ENCODE peak calls at places on chromosomes 4 and X, in ten cellular contexts. L is mammary epithelial cell, Q is neural progenitor cell, H is K562, O is stomach, T is SK-N-SH, Y is HCT116, N is left lung, M is heart right ventricle, J is ascending aorta. V is an unnamed sample.
A peak's percentile ranks its signal among the peaks of the same experiment; 100 is the strongest.

GRCh38 chr4:74311696-74312313 is 3.5 kb downstream of the EPGN start:
- DNase-seq in J (no peak), Y (peak; percentile 62), T (peak; percentile 7), Q (peak; percentile 68), M (peak; percentile 36), L (peak; percentile 56), N (no peak), H (no peak), O (no peak), V (no peak)

GRCh38 chrX:30935985-30936384 is 46.9 kb upstream of the TAB3 start:
- DNase-seq in Y (peak; percentile 10), H (peak; percentile 14), M (no peak), J (no peak), L (peak; percentile 19), T (peak; percentile 27), Q (peak; percentile 24), O (peak; percentile 38), N (no peak), V (no peak)

GRCh38 chrX:43065978-43066377 is 288.0 kb upstream of the PPP1R2C start:
- DNase-seq in J (no peak), M (no peak), Q (no peak), L (peak; percentile 9), H (no peak), T (no peak), Y (no peak), O (no peak), N (no peak), V (no peak)

GRCh38 chrX:110536788-110537187 is 178.1 kb downstream of the RTL9 start:
- DNase-seq in M (no peak), Y (no peak), O (no peak), H (no peak), T (no peak), N (no peak), L (no peak), Q (no peak), J (no peak), V (no peak)

GRCh38 chrX:106931831-106932491 is 11.8 kb downstream of the CLDN2 start:
- DNase-seq in H (no peak), L (peak; percentile 7), O (no peak), N (no peak), Q (no peak), Y (no peak), T (no peak), M (no peak), J (no peak), V (no peak)

GRCh38 chr4:38157592-38157991 is 197.4 kb downstream of the PTTG2 start:
- DNase-seq in L (peak; percentile 62), O (peak; percentile 40), J (peak; percentile 25), M (peak; percentile 38), Y (no peak), Q (no peak), H (no peak), T (no peak), N (no peak), V (no peak)

GRCh38 chrX:140050906-140051305 is 85.6 kb upstream of the CXorf66 start:
- DNase-seq in H (no peak), N (no peak), Q (no peak), Y (no peak), O (no peak), L (no peak), M (no peak), J (no peak), T (no peak), V (no peak)

GRCh38 chr4:74190919-74191397 is 33.0 kb downstream of the MTHFD2L start:
- DNase-seq in T (no peak), M (no peak), O (peak; percentile 39), Y (no peak), L (no peak), J (no peak), N (no peak), Q (no peak), H (no peak), V (no peak)

GRCh38 chr4:166637816-166638215 is 596.5 kb downstream of the SPOCK3 start:
- DNase-seq in N (no peak), L (no peak), J (no peak), Y (no peak), M (no peak), Q (no peak), T (no peak), H (no peak), O (no peak), V (no peak)

GRCh38 chr4:54561940-54562339 is 95.8 kb upstream of the KIT start:
- DNase-seq in N (no peak), M (no peak), H (no peak), L (no peak), Y (no peak), J (no peak), Q (no peak), T (no peak), O (no peak), V (no peak)

GRCh38 chrX:2423293-2423692 is 77.5 kb downstream of the DHRSX start:
- DNase-seq in Y (no peak), L (peak; percentile 81), H (no peak), M (no peak), T (no peak), N (no peak), O (no peak), Q (no peak), J (no peak), V (no peak)

GRCh38 chr4:173218411-173219125 is 50.0 kb downstream of the GALNT7 start:
- DNase-seq in N (no peak), O (no peak), M (no peak), L (peak; percentile 27), J (no peak), T (no peak), Y (peak; percentile 76), H (peak; percentile 60), Q (no peak), V (no peak)

GRCh38 chrX:85111347-85111746 is 107.7 kb downstream of the APOOL start:
- DNase-seq in Q (no peak), O (no peak), Y (no peak), M (no peak), J (no peak), H (peak; percentile 11), L (no peak), T (peak; percentile 4), N (no peak), V (no peak)

GRCh38 chr4:111991797-111992196 is 153.5 kb upstream of the FAM241A start:
- DNase-seq in L (peak; percentile 81), T (no peak), H (no peak), M (no peak), Q (no peak), J (no peak), N (no peak), Y (peak; percentile 8), O (no peak), V (no peak)

GRCh38 chrX:123859409-123859827 is 435 bp upstream of the XIAP start:
- DNase-seq in N (no peak), L (no peak), Y (no peak), H (no peak), O (peak; percentile 76), M (no peak), T (peak; percentile 36), J (no peak), Q (no peak), V (no peak)

GRCh38 chr4:1762264-1763010 is 30.7 kb upstream of the FGFR3 start:
- DNase-seq in L (no peak), J (no peak), O (no peak), Q (no peak), T (no peak), M (no peak), Y (no peak), N (no peak), H (no peak), V (no peak)
- H3K27me3 ChIP-seq in L (no peaks in the 10 kb centered on the region), J (no peaks in the 10 kb centered on the region), O (peaks cover 59% of the 10 kb centered on the region), Q (peaks cover 27% of the 10 kb centered on the region), T (no peaks in the 10 kb centered on the region), M (peaks cover 11% of the 10 kb centered on the region), Y (no peaks in the 10 kb centered on the region), N (peaks cover 54% of the 10 kb centered on the region), H (no peaks in the 10 kb centered on the region), V (peaks cover 4% of the 10 kb centered on the region)

GRCh38 chr4:12723849-12724447 is 760.2 kb downstream of the RAB28 start:
- DNase-seq in O (no peak), H (no peak), Y (no peak), Q (peak; percentile 11), L (no peak), T (no peak), M (peak; percentile 12), N (no peak), J (no peak), V (no peak)
- TF ChIP-seq CTCF in O (no peak), H (no peak), Y (no peak), Q (no peak), L (no peak), T (no peak), M (no peak), N (no peak), J (no peak), V (no peak)

GRCh38 chr4:103692615-103693014 is 27.2 kb downstream of the TACR3 start:
- DNase-seq in L (peak; percentile 2), N (no peak), T (no peak), J (no peak), Q (no peak), O (no peak), Y (no peak), M (no peak), H (no peak), V (no peak)
- H3K27me3 ChIP-seq in L (no peaks in the 10 kb centered on the region), N (no peaks in the 10 kb centered on the region), T (no peaks in the 10 kb centered on the region), J (no peaks in the 10 kb centered on the region), Q (no peaks in the 10 kb centered on the region), O (no peaks in the 10 kb centered on the region), Y (no peaks in the 10 kb centered on the region), M (no peaks in the 10 kb centered on the region), H (no peaks in the 10 kb centered on the region), V (no peaks in the 10 kb centered on the region)

GRCh38 chrX:46803140-46803539 is 33.7 kb upstream of the RP2 start:
- DNase-seq in L (no peak), O (no peak), T (no peak), H (no peak), N (no peak), M (no peak), Y (no peak), J (no peak), Q (no peak), V (no peak)
- TF ChIP-seq CTCF in L (peak; percentile 13), O (peak; percentile 12), T (peak; percentile 40), H (no peak), N (no peak), M (no peak), Y (peak; percentile 33), J (no peak), Q (no peak), V (peak; percentile 20)

GRCh38 chr4:25043548-25043947 is 12.8 kb upstream of the LGI2 start:
- DNase-seq in J (no peak), Q (no peak), M (no peak), N (no peak), H (no peak), O (no peak), L (no peak), T (no peak), Y (no peak), V (no peak)
- H3K27me3 ChIP-seq in J (no peaks in the 10 kb centered on the region), Q (no peaks in the 10 kb centered on the region), M (no peaks in the 10 kb centered on the region), N (no peaks in the 10 kb centered on the region), H (peaks cover 23% of the 10 kb centered on the region), O (no peaks in the 10 kb centered on the region), L (no peaks in the 10 kb centered on the region), T (peaks cover 81% of the 10 kb centered on the region), Y (peaks cover 61% of the 10 kb centered on the region), V (peaks cover 14% of the 10 kb centered on the region)